ENCODE peak calls at places on chromosome 19, in ten cellular contexts. Y is heart left ventricle; F is esophagus squamous epithelium; G is MG63; V is sigmoid colon; J is left lung; A is naive thymus-derived CD4-positive, alpha-beta T cell; P is CD8-positive, alpha-beta memory T cell; U is heart right ventricle; I is neuronal stem cell. Z is an unnamed sample. For H3K27me3 and H3K36me3, the result is how much of the 10 kb centered on the place peaks cover.

GRCh38 chr19:20388826-20389225 is 176.8 kb downstream of the ZNF737 start:
- DNase-seq in Y (no peak), F (no peak), G (no peak), V (no peak), J (no peak), A (no peak), P (no peak), U (no peak), I (no peak), Z (no peak)

GRCh38 chr19:41912899-41913475 is 15.3 kb downstream of the ERFL start:
- DNase-seq in Y (no peak), F (no peak), G (no peak), V (no peak), J (no peak), A (no peak), P (no peak), U (no peak), I (no peak), Z (no peak)

GRCh38 chr19:3397266-3398022 is 31.1 kb downstream of the NFIC start:
- DNase-seq in Y (no peak), F (no peak), G (no peak), V (peak), J (peak), A (no peak), P (no peak), U (peak), I (no peak), Z (no peak)

GRCh38 chr19:11652056-11652455 is 54.8 kb downstream of the ZNF627 start:
- DNase-seq in Y (no peak), F (no peak), G (no peak), V (no peak), J (no peak), A (no peak), P (no peak), U (no peak), I (no peak), Z (no peak)

GRCh38 chr19:10299545-10300458 is 9.8 kb downstream of the ZGLP1 start:
- DNase-seq in Y (no peak), F (no peak), G (no peak), V (no peak), J (no peak), A (no peak), P (no peak), U (no peak), I (no peak), Z (no peak)

GRCh38 chr19:10431943-10432735 is 11.8 kb downstream of the PDE4A start:
- DNase-seq in Y (peak), F (no peak), G (peak), V (peak), J (peak), A (peak), P (peak), U (peak), I (no peak), Z (no peak)

GRCh38 chr19:32165176-32165575 is 180.2 kb upstream of the ZNF507 start:
- DNase-seq in Y (no peak), F (no peak), G (no peak), V (no peak), J (no peak), A (no peak), P (no peak), U (no peak), I (no peak), Z (no peak)

GRCh38 chr19:51784922-51785690 is 9.9 kb upstream of the FPR3 start:
- DNase-seq in Y (peak), F (no peak), G (peak), V (peak), J (peak), A (no peak), P (no peak), U (peak), I (no peak), Z (peak)

GRCh38 chr19:14459703-14460102 is 15.5 kb downstream of the PTGER1 start:
- DNase-seq in Y (no peak), F (no peak), G (no peak), V (no peak), J (no peak), A (no peak), P (no peak), U (no peak), I (no peak), Z (no peak)

GRCh38 chr19:58518261-58519086 is 1.1 kb downstream of the ZBTB45 start:
- DNase-seq in Y (no peak), F (no peak), G (peak), V (no peak), J (no peak), A (no peak), P (no peak), U (no peak), I (no peak), Z (no peak)

GRCh38 chr19:47676811-47677210 is 36.4 kb upstream of the EHD2 start:
- DNase-seq in Y (peak), F (no peak), G (no peak), V (no peak), J (no peak), A (no peak), P (no peak), U (no peak), I (no peak), Z (no peak)

GRCh38 chr19:54481326-54481930 is 8.3 kb upstream of the CDC42EP5 start:
- DNase-seq in Y (no peak), F (no peak), G (peak), V (no peak), J (no peak), A (peak), P (no peak), U (no peak), I (peak), Z (no peak)

GRCh38 chr19:2902590-2903218 is 2.0 kb downstream of the ZNF57 start:
- DNase-seq in Y (no peak), F (no peak), G (no peak), V (no peak), J (no peak), A (no peak), P (no peak), U (no peak), I (no peak), Z (no peak)

GRCh38 chr19:48992571-48993174 is 436 bp downstream of the GYS1 start:
- DNase-seq in Y (no peak), F (no peak), G (no peak), V (peak), J (peak), A (no peak), P (no peak), U (no peak), I (no peak), Z (no peak)

GRCh38 chr19:5393088-5393487 is 52.5 kb upstream of the PTPRS start:
- DNase-seq in Y (no peak), F (no peak), G (no peak), V (no peak), J (no peak), A (no peak), P (no peak), U (no peak), I (no peak), Z (no peak)

GRCh38 chr19:5395996-5396939 is 55.7 kb upstream of the PTPRS start:
- DNase-seq in Y (no peak), F (no peak), G (no peak), V (no peak), J (no peak), A (no peak), P (no peak), U (no peak), I (no peak), Z (no peak)

GRCh38 chr19:5394907-5395505 is 54.4 kb upstream of the PTPRS start:
- DNase-seq in Y (no peak), F (no peak), G (no peak), V (no peak), J (no peak), A (no peak), P (no peak), U (no peak), I (peak), Z (no peak)

GRCh38 chr19:5396963-5397362 is 56.4 kb upstream of the PTPRS start:
- DNase-seq in Y (no peak), F (no peak), G (no peak), V (no peak), J (no peak), A (no peak), P (no peak), U (no peak), I (no peak), Z (no peak)

DNA sequence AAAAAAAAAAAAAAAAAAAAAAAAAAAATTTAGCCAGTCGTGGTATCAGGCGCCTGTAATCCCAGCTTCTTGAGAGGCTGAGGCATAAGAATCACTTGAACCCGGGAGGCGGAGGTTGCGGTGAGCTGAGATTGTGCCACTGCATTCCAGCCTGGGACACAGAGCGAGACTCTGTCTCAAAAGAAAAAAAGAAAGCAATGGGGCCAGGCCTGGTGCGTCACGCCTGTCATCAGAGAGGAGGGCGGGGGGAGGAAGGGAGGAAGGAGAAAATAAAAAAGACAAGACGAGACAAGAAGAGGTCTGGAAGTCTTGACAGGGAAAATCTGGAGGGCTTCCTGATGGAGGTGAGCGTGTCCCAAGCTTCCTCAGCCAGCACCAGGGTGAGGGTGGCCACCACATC is 54.9 kb upstream of the PTPRS start:
- DNase-seq in Y (no peak), F (no peak), G (no peak), V (no peak), J (no peak), A (no peak), P (no peak), U (no peak), I (no peak), Z (no peak)
- H3K27me3 ChIP-seq in Y (under half), F (under half), G (under half), V (half or more), J (under half), A (under half), P (under half), U (half or more), I (under half), Z (under half)

GRCh38 chr19:7620442-7621412 is 8.6 kb downstream of the XAB2 start:
- DNase-seq in Y (no peak), F (no peak), G (no peak), V (no peak), J (no peak), A (no peak), P (no peak), U (no peak), I (no peak), Z (no peak)
- H3K36me3 ChIP-seq in Y (under half), F (half or more), G (half or more), V (half or more), J (under half), A (under half), P (under half), U (half or more), I (under half), Z (under half)

DNA sequence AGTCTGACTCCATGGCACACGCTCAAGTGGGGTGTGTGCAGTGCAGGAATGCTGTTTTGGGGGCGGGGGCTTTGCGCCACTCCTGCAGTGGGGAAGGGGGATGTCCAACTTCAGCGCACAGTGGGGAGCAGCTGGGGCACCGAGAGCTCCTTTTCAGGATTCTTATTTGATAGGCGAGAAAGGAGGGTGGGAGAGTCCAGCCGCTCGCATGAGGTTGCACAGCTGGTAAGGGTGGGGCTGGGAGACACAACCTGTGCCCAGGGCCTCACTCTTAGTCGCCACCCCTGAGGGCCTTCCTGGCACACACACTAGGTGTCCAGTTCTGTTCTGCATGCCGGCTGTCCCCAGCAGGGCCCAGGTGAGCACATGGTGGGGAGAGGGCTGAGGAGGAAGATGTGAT is 190.8 kb downstream of the UQCRFS1 start:
- DNase-seq in Y (no peak), F (no peak), G (no peak), V (no peak), J (no peak), A (no peak), P (no peak), U (no peak), I (no peak), Z (no peak)
- H3K27me3 ChIP-seq in Y (under half), F (under half), G (under half), V (under half), J (under half), A (under half), P (under half), U (under half), I (under half), Z (under half)

GRCh38 chr19:34218818-34219164 is 35.6 kb upstream of the GARRE1 start:
- DNase-seq in Y (no peak), F (no peak), G (no peak), V (no peak), J (no peak), A (no peak), P (no peak), U (no peak), I (no peak), Z (no peak)
- H3K36me3 ChIP-seq in Y (under half), F (half or more), G (half or more), V (under half), J (under half), A (under half), P (under half), U (half or more), I (under half), Z (under half)

DNA sequence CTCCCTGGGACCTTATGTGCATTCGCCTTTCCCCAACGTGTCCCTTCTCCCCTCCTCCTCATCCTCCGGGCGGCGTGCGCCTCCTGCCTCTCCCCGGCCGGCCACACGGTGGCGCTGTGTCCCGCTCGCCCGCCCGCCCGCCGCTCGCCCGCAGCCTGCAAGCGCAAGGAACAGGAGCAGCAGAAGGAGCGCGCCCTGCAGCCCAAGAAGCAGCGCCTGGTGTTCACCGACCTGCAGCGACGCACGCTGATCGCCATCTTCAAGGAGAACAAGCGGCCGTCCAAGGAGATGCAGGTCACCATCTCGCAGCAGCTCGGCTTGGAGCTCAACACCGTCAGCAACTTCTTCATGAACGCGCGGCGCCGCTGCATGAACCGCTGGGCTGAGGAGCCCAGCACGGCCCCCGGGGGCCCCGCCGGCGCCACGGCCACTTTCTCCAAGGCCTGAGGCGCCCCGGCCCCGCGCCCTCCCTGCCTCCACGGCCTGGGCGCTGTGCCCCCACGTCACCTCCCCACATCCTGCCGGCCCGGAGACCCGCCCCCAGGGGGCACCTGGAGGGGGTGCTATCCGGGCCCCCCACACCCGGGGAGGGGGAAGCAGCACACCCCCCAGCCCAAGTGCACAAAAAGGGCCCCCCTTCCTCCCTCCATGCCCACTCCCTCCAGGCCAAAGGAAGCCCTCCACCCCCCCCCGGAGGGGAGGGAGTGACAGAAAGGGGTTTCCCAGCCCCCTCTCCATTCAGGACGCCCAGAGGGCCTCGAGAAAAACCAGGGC is 21.9 kb downstream of the ONECUT3 start:
- DNase-seq in Y (no peak), F (no peak), G (no peak), V (no peak), J (no peak), A (no peak), P (no peak), U (no peak), I (no peak), Z (no peak)
- H3K27me3 ChIP-seq in Y (half or more), F (under half), G (under half), V (half or more), J (half or more), A (under half), P (under half), U (half or more), I (half or more), Z (under half)

GRCh38 chr19:5651361-5651760 is 28.5 kb downstream of the SAFB start:
- DNase-seq in Y (no peak), F (no peak), G (no peak), V (peak), J (no peak), A (no peak), P (no peak), U (no peak), I (no peak), Z (no peak)
- H3K36me3 ChIP-seq in Y (under half), F (half or more), G (under half), V (half or more), J (under half), A (under half), P (half or more), U (half or more), I (half or more), Z (under half)

GRCh38 chr19:18654469-18654868 is 17.6 kb downstream of the KLHL26 start:
- DNase-seq in Y (no peak), F (no peak), G (no peak), V (no peak), J (no peak), A (no peak), P (no peak), U (no peak), I (no peak), Z (no peak)
- H3K27me3 ChIP-seq in Y (under half), F (under half), G (under half), V (under half), J (under half), A (under half), P (under half), U (under half), I (under half), Z (under half)

GRCh38 chr19:38686530-38686888 is 39.1 kb downstream of the ACTN4 start:
- DNase-seq in Y (no peak), F (no peak), G (no peak), V (no peak), J (no peak), A (no peak), P (no peak), U (no peak), I (no peak), Z (no peak)
- H3K36me3 ChIP-seq in Y (under half), F (under half), G (half or more), V (under half), J (under half), A (under half), P (under half), U (under half), I (under half), Z (under half)

GRCh38 chr19:50569938-50570540 is 1.8 kb upstream of the LRRC4B start:
- DNase-seq in Y (no peak), F (no peak), G (no peak), V (no peak), J (no peak), A (no peak), P (no peak), U (no peak), I (no peak), Z (no peak)
- H3K27me3 ChIP-seq in Y (under half), F (under half), G (under half), V (under half), J (under half), A (under half), P (under half), U (half or more), I (under half), Z (under half)